ENCODE peak calls at places on chromosome 11, in six cellular contexts. T is NCI-H774; D is activated CD8-positive, alpha-beta memory T cell treated with anti-CD3 and anti-CD28 coated beads for 1 hour; R is heart right ventricle; Q is GM13977; H is MV-4-11. V is an unnamed sample.

GRCh38 chr11:121347094-121347493 is 54.5 kb downstream of the SC5D start:
- DNase-seq in R (no peak), D (no peak), H (no peak), T (no peak), Q (no peak), V (no peak)

GRCh38 chr11:924406-925157 is 1.1 kb upstream of the AP2A2 start:
- DNase-seq in Q (no peak), R (no peak), T (no peak), D (no peak), H (no peak), V (no peak)

GRCh38 chr11:62431171-62431895 is 12.5 kb downstream of the SCGB1A1 start:
- DNase-seq in R (no peak), H (no peak), T (no peak), Q (no peak), D (no peak), V (no peak)

GRCh38 chr11:96188625-96189006 is 154.4 kb downstream of the MAML2 start:
- DNase-seq in T (no peak), R (no peak), D (no peak), H (peak; percentile 80), Q (no peak), V (peak; percentile 65)

GRCh38 chr11:92226331-92227232 is 2.0 kb downstream of the FAT3 start:
- DNase-seq in H (no peak), R (no peak), D (no peak), T (peak; percentile 54), Q (no peak), V (no peak)

GRCh38 chr11:119618208-119618909 is 110.6 kb downstream of the NECTIN1 start:
- DNase-seq in R (peak; percentile 29), T (peak; percentile 7), H (peak; percentile 91), Q (no peak), D (no peak), V (peak; percentile 34)

GRCh38 chr11:19980957-19981669 is 179.2 kb downstream of the DBX1 start:
- DNase-seq in R (no peak), D (no peak), T (peak; percentile 7), Q (no peak), H (no peak), V (no peak)

GRCh38 chr11:107140988-107141387 is 122.7 kb upstream of the GUCY1A2 start:
- DNase-seq in D (no peak), R (no peak), Q (no peak), T (no peak), H (no peak), V (no peak)

GRCh38 chr11:41799747-41800146 is 340.3 kb upstream of the LRRC4C start:
- DNase-seq in R (no peak), T (no peak), D (no peak), Q (no peak), H (no peak), V (no peak)

GRCh38 chr11:35295751-35296150 is 123.6 kb downstream of the SLC1A2 start:
- DNase-seq in R (no peak), H (no peak), T (no peak), Q (no peak), D (no peak), V (no peak)

GRCh38 chr11:134531331-134532135 is 119.5 kb upstream of the B3GAT1 start:
- DNase-seq in R (peak; percentile 18), T (no peak), Q (no peak), H (no peak), D (no peak), V (no peak)

GRCh38 chr11:116649268-116649667 is 123.5 kb downstream of the BUD13 start:
- DNase-seq in H (no peak), Q (no peak), R (no peak), D (no peak), T (no peak), V (no peak)

GRCh38 chr11:36278531-36279245 is 10.5 kb downstream of the COMMD9 start:
- DNase-seq in H (no peak), T (no peak), R (no peak), D (no peak), Q (no peak), V (no peak)

GRCh38 chr11:118398797-118399564 is 2.4 kb upstream of the ATP5MG start:
- DNase-seq in D (peak; percentile 17), R (no peak), Q (peak; percentile 17), H (peak; percentile 24), T (no peak), V (no peak)

GRCh38 chr11:12182650-12183511 is 72.5 kb downstream of the MICAL2 start:
- DNase-seq in Q (no peak), D (no peak), R (peak; percentile 74), T (no peak), H (peak; percentile 63), V (peak; percentile 51)

GRCh38 chr11:98630736-98631135 is 390.0 kb upstream of the CNTN5 start:
- DNase-seq in R (no peak), H (no peak), D (no peak), T (peak; percentile 70), Q (no peak), V (no peak)

GRCh38 chr11:2801711-2802388 is 83.7 kb downstream of the CDKN1C start:
- DNase-seq in T (no peak), D (no peak), H (no peak), Q (no peak), R (no peak), V (no peak)

GRCh38 chr11:62506413-62506940 is 40.1 kb downstream of the AHNAK start:
- DNase-seq in T (no peak), R (no peak), Q (no peak), D (no peak), H (no peak), V (no peak)